ENCODE peak calls at places on chromosomes 4 and X, in nine cellular contexts. M, A, W, C, T, I, L, F and Z are unnamed samples.

GRCh38 chrX:148517191-148517590 is 16.8 kb downstream of the AFF2 start:
- DNase-seq in M (no peak), A (no peak), W (no peak), C (no peak), T (no peak), I (no peak), L (no peak), F (no peak), Z (no peak)

GRCh38 chr4:119244344-119244743 is 31.8 kb downstream of the USP53 start:
- DNase-seq in M (no peak), A (no peak), W (no peak), C (no peak), T (no peak), I (no peak), L (no peak), F (no peak), Z (no peak)

GRCh38 chrX:11480626-11481025 is 185.1 kb downstream of the ARHGAP6 start:
- DNase-seq in M (no peak), A (no peak), W (no peak), C (no peak), T (no peak), I (no peak), L (no peak), F (peak), Z (no peak)

GRCh38 chrX:20906571-20906970 is 467.6 kb upstream of the CNKSR2 start:
- DNase-seq in M (no peak), A (no peak), W (no peak), C (no peak), T (no peak), I (no peak), L (no peak), F (peak), Z (no peak)

GRCh38 chr4:163448541-163449203 is 24.9 kb downstream of the TKTL2 start:
- DNase-seq in M (no peak), A (no peak), W (no peak), C (no peak), T (no peak), I (no peak), L (no peak), F (peak), Z (no peak)

GRCh38 chrX:69032601-69033000 is 132.7 kb downstream of the PJA1 start:
- DNase-seq in M (no peak), A (no peak), W (peak), C (no peak), T (no peak), I (no peak), L (no peak), F (no peak), Z (no peak)

GRCh38 chrX:13165266-13165665 is 120.8 kb upstream of the FAM9C start:
- DNase-seq in M (no peak), A (no peak), W (no peak), C (no peak), T (no peak), I (no peak), L (no peak), F (no peak), Z (no peak)

GRCh38 chr4:152927737-152928136 is 8.4 kb upstream of the FHDC1 start:
- DNase-seq in M (no peak), A (no peak), W (no peak), C (no peak), T (no peak), I (no peak), L (no peak), F (no peak), Z (no peak)

GRCh38 chr4:97987019-97987648 is 156.1 kb downstream of the STPG2 start:
- DNase-seq in M (no peak), A (no peak), W (peak), C (no peak), T (no peak), I (peak), L (no peak), F (no peak), Z (no peak)

GRCh38 chr4:76292730-76293129 is 13.8 kb upstream of the STBD1 start:
- DNase-seq in M (no peak), A (no peak), W (no peak), C (no peak), T (no peak), I (no peak), L (no peak), F (no peak), Z (no peak)

GRCh38 chr4:20323991-20324390 is 72.3 kb downstream of the SLIT2 start:
- DNase-seq in M (no peak), A (no peak), W (no peak), C (no peak), T (no peak), I (no peak), L (no peak), F (peak), Z (no peak)

GRCh38 chr4:7030856-7031255 is 12.3 kb upstream of the TADA2B start:
- DNase-seq in M (no peak), A (no peak), W (no peak), C (no peak), T (no peak), I (no peak), L (no peak), F (no peak), Z (no peak)

GRCh38 chr4:81648576-81649272 is 177.0 kb upstream of the RASGEF1B start:
- DNase-seq in M (peak), A (no peak), W (peak), C (no peak), T (no peak), I (no peak), L (no peak), F (no peak), Z (no peak)

GRCh38 chrX:101931104-101931493 is 728 bp downstream of the ZMAT1 start:
- DNase-seq in M (no peak), A (no peak), W (no peak), C (no peak), T (no peak), I (peak), L (no peak), F (no peak), Z (no peak)

GRCh38 chr4:138037716-138038115 is 204.4 kb downstream of the SLC7A11 start:
- DNase-seq in M (no peak), A (no peak), W (peak), C (no peak), T (no peak), I (no peak), L (no peak), F (no peak), Z (no peak)

GRCh38 chr4:173469622-173470021 is 60.4 kb downstream of the HAND2 start:
- DNase-seq in M (no peak), A (no peak), W (peak), C (no peak), T (no peak), I (no peak), L (no peak), F (no peak), Z (no peak)